ENCODE peak calls at places on chromosome 7, in eight cellular contexts. Q, K, Z, U, D, L, S and J are unnamed samples.

GRCh38 chr7:14048889-14049288 is 59.4 kb upstream of the ETV1 start:
- DNase-seq in L (no peak), S (no peak), K (no peak), D (no peak), Q (no peak), U (peak), Z (no peak), J (no peak)

GRCh38 chr7:84509522-84509921 is 314.9 kb upstream of the SEMA3A start:
- DNase-seq in Q (no peak), L (no peak), K (no peak), D (no peak), S (no peak), U (peak), Z (no peak), J (no peak)

GRCh38 chr7:33422825-33423645 is 293.7 kb downstream of the BBS9 start:
- DNase-seq in L (no peak), U (no peak), D (no peak), S (no peak), Z (no peak), Q (no peak), K (no peak), J (no peak)

GRCh38 chr7:102834999-102835398 is 77.8 kb upstream of the LRRC17 start:
- DNase-seq in L (no peak), S (peak), Q (no peak), D (no peak), Z (no peak), K (no peak), U (peak), J (no peak)

GRCh38 chr7:13159467-13160184 is 472.2 kb downstream of the ARL4A start:
- DNase-seq in L (no peak), Q (no peak), D (no peak), K (no peak), S (no peak), U (no peak), Z (no peak), J (no peak)

GRCh38 chr7:16417958-16418357 is 3.4 kb downstream of the CRPPA start:
- DNase-seq in S (no peak), U (no peak), Z (no peak), L (no peak), D (no peak), Q (no peak), K (no peak), J (no peak)

GRCh38 chr7:154371424-154371823 is 319.2 kb downstream of the DPP6 start:
- DNase-seq in Z (no peak), L (no peak), S (no peak), U (no peak), K (no peak), D (no peak), Q (no peak), J (no peak)

GRCh38 chr7:91164948-91165845 is 99.0 kb upstream of the FZD1 start:
- DNase-seq in L (no peak), K (no peak), S (peak), D (no peak), U (peak), Q (no peak), Z (no peak), J (no peak)

GRCh38 chr7:23299770-23300300 is 696 bp downstream of the MALSU1 start:
- DNase-seq in K (no peak), L (no peak), Z (no peak), S (no peak), D (no peak), Q (no peak), U (no peak), J (no peak)

GRCh38 chr7:75946207-75946855 is 31.4 kb downstream of the POR start:
- DNase-seq in Q (no peak), U (no peak), L (no peak), Z (no peak), K (no peak), D (no peak), S (no peak), J (peak)

GRCh38 chr7:100683659-100684533 is 10.2 kb downstream of the GIGYF1 start:
- DNase-seq in K (no peak), Z (no peak), L (no peak), U (no peak), D (no peak), Q (no peak), S (no peak), J (no peak)

GRCh38 chr7:130362251-130362650 is 17.6 kb downstream of the CPA5 start:
- DNase-seq in Q (no peak), S (no peak), D (peak), L (no peak), Z (no peak), K (no peak), U (no peak), J (no peak)

GRCh38 chr7:29723599-29723998 is 82.7 kb upstream of the WIPF3 start:
- DNase-seq in U (peak), K (no peak), Q (no peak), S (peak), Z (no peak), D (no peak), L (no peak), J (no peak)

GRCh38 chr7:77199008-77199966 is at the start of gene FGL2:
- DNase-seq in U (peak), S (peak), Z (peak), L (peak), D (peak), Q (no peak), K (peak), J (peak)

GRCh38 chr7:128858380-128859231 is 4.0 kb upstream of the ATP6V1F start:
- DNase-seq in U (no peak), D (no peak), S (no peak), L (peak), Q (no peak), Z (no peak), K (no peak), J (peak)

GRCh38 chr7:36563706-36564325 is 160.5 kb downstream of the AOAH start:
- DNase-seq in Q (no peak), L (no peak), S (no peak), Z (no peak), U (peak), K (no peak), D (no peak), J (no peak)

GRCh38 chr7:106485031-106485551 is 175.9 kb downstream of the CCDC71L start:
- DNase-seq in U (peak), S (peak), Z (no peak), Q (no peak), L (no peak), D (no peak), K (no peak), J (peak)

GRCh38 chr7:32223071-32223650 is 153.0 kb upstream of the PDE1C start:
- DNase-seq in S (no peak), D (no peak), L (no peak), K (no peak), Q (no peak), Z (no peak), U (no peak), J (no peak)

GRCh38 chr7:128794020-128794419 is 2.3 kb downstream of the CCDC136 start:
- DNase-seq in K (no peak), U (no peak), L (no peak), Q (no peak), Z (no peak), D (no peak), S (no peak), J (no peak)

GRCh38 chr7:70810558-70811139 is 321.3 kb upstream of the GALNT17 start:
- DNase-seq in K (no peak), L (no peak), D (no peak), Z (no peak), U (no peak), S (no peak), Q (no peak), J (no peak)

GRCh38 chr7:192701-193536 is 548 bp downstream of the FAM20C start:
- DNase-seq in Q (no peak), Z (no peak), U (no peak), S (no peak), L (no peak), K (peak), D (no peak), J (peak)

GRCh38 chr7:129073738-129074137 is 18.8 kb upstream of the TNPO3 start:
- DNase-seq in S (no peak), K (no peak), D (no peak), Q (no peak), L (no peak), U (no peak), Z (no peak), J (no peak)

GRCh38 chr7:44735403-44736165 is 13.1 kb upstream of the ZMIZ2 start:
- DNase-seq in K (no peak), Z (no peak), S (peak), Q (no peak), U (peak), L (no peak), D (no peak), J (no peak)

GRCh38 chr7:72007018-72007417 is 405.1 kb downstream of the CALN1 start:
- DNase-seq in S (no peak), U (no peak), Z (no peak), K (no peak), L (no peak), D (no peak), Q (no peak), J (no peak)

GRCh38 chr7:53811555-53812079 is 730.6 kb upstream of the VSTM2A start:
- DNase-seq in S (no peak), Z (no peak), Q (no peak), U (no peak), D (peak), K (no peak), L (no peak), J (no peak)

GRCh38 chr7:167087-167855 is 25.1 kb upstream of the FAM20C start:
- DNase-seq in U (no peak), Z (no peak), S (no peak), L (no peak), D (peak), K (no peak), Q (no peak), J (peak)

GRCh38 chr7:11831727-11832495 is at the start of gene THSD7A:
- DNase-seq in S (peak), D (peak), U (peak), L (peak), Z (no peak), K (peak), Q (no peak), J (peak)

GRCh38 chr7:82441916-82442478 is 1.6 kb downstream of the CACNA2D1 start:
- DNase-seq in Q (no peak), L (no peak), K (peak), U (peak), D (no peak), Z (no peak), S (no peak), J (no peak)

GRCh38 chr7:130272456-130273080 is 5.9 kb downstream of the CPA2 start:
- DNase-seq in K (peak), D (no peak), L (no peak), U (no peak), Q (no peak), Z (no peak), S (no peak), J (no peak)

GRCh38 chr7:151570366-151570915 is 50.7 kb upstream of the RHEB start:
- DNase-seq in D (no peak), Z (no peak), K (no peak), U (peak), Q (no peak), S (no peak), L (no peak), J (no peak)

DNA sequence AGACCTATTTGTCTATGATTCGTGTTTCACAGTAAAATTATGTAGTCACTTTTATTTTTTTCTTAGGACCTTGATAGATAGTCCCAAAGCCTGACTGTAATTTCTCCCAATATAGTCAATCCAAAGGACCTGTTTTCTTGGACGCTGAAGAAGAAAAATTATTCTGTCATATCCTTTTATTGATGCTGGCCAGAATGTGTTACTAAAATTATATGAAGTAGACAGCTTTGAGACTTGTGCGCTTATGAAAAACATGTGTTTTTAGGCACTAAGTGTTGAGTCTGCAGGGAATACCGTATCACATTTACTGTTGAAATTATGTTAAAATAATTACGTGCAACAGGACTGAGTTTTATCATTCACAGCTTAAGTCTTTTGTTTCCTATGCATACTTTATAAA is 17.9 kb downstream of the TES start:
- DNase-seq in D (no peak), S (no peak), L (no peak), K (no peak), Q (no peak), U (no peak), Z (no peak), J (no peak)
- H3K4me3 ChIP-seq in D (no peak), S (no peak), L (no peak), K (no peak), Q (no peak), U (no peak), Z (no peak), J (no peak)

GRCh38 chr7:55489552-55489951 is 82.8 kb downstream of the VOPP1 start:
- DNase-seq in L (no peak), S (no peak), Q (no peak), D (no peak), U (no peak), Z (no peak), K (no peak), J (no peak)

GRCh38 chr7:55486991-55487390 is 85.3 kb downstream of the VOPP1 start:
- DNase-seq in D (no peak), Q (no peak), L (no peak), S (no peak), Z (no peak), K (no peak), U (no peak), J (no peak)

GRCh38 chr7:55490099-55490498 is 82.2 kb downstream of the VOPP1 start:
- DNase-seq in S (no peak), Q (no peak), D (no peak), K (no peak), U (no peak), Z (no peak), L (no peak), J (no peak)

GRCh38 chr7:55488221-55488620 is 84.1 kb downstream of the VOPP1 start:
- DNase-seq in K (no peak), Z (no peak), D (no peak), S (no peak), Q (no peak), L (no peak), U (no peak), J (no peak)

GRCh38 chr7:55488804-55489340 is 83.4 kb downstream of the VOPP1 start:
- DNase-seq in K (no peak), S (no peak), Z (no peak), D (no peak), Q (no peak), U (no peak), L (no peak), J (no peak)
- H3K27ac ChIP-seq in K (no peak), S (no peak), Z (no peak), D (no peak), Q (no peak), U (no peak), L (no peak), J (no peak)

DNA sequence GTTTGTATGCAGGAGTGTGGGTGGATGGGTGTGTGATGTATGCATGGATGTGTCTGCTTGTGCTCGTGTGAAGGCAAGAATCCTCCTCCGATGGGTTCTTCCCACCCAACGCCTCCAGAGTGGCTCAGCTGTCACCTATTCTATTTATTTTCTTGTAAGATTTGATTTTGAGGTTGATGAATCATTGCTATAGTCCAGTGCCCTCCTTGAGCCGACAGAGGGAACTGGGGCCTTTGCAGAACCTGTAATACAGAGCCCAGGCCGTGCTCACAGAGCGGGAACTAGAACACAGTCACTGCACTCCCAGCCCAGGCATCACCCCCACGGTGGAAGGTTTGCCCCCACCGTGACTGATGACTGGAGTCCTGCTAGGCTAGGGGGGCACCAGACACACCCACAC is 2.1 kb downstream of the RARRES2 start:
- DNase-seq in L (no peak), D (no peak), Z (no peak), S (no peak), K (no peak), U (no peak), Q (no peak), J (no peak)
- H3K4me3 ChIP-seq in L (no peak), D (peak), Z (no peak), S (no peak), K (no peak), U (peak), Q (no peak), J (no peak)

DNA sequence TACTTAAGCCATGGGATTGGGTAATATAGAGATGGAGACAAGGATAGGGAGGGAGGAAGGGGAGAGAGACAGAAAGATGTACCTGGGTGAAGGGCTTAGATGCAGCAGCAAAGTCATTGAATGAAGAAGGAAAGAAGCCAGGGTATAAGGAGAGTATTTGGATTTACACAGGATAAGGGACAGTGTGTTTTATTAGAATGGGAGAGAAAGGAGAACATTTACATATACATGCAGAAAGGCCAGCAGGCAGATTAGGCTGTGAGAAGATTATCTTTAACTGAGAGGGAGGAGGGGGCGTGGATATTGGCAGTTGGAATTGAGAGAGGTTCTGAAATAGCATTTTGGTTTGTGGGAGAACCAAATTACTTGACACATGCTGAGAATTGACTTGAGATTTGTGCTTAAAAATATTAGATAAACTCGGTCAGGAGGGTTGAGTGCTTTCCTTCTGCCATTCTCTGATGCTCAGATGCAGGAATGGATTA is 161.5 kb upstream of the ZNF804B start:
- DNase-seq in Z (no peak), L (no peak), S (no peak), K (no peak), Q (no peak), D (no peak), U (no peak), J (no peak)
- H3K27ac ChIP-seq in Z (no peak), L (no peak), S (no peak), K (peak), Q (no peak), D (no peak), U (no peak), J (no peak)

GRCh38 chr7:20217193-20217948 is at the start of gene MACC1:
- DNase-seq in S (no peak), D (peak), K (peak), Q (no peak), L (no peak), Z (peak), U (no peak), J (no peak)
- H3K4me3 ChIP-seq in S (no peak), D (peak), K (peak), Q (no peak), L (no peak), Z (no peak), U (no peak), J (no peak)

GRCh38 chr7:17663056-17663675 is 277.1 kb downstream of the SNX13 start:
- DNase-seq in L (no peak), K (no peak), Q (no peak), Z (no peak), U (peak), S (peak), D (no peak), J (no peak)
- H3K27ac ChIP-seq in L (no peak), K (no peak), Q (no peak), Z (no peak), U (peak), S (peak), D (no peak), J (no peak)

GRCh38 chr7:144032985-144033384 is 15.8 kb upstream of the OR2A5 start:
- DNase-seq in K (no peak), Q (no peak), L (no peak), U (no peak), S (no peak), D (no peak), Z (no peak), J (no peak)
- H3K4me3 ChIP-seq in K (no peak), Q (no peak), L (no peak), U (no peak), S (no peak), D (no peak), Z (no peak), J (no peak)

GRCh38 chr7:127792528-127793342 is 140.7 kb downstream of the SND1 start:
- DNase-seq in D (no peak), L (no peak), U (no peak), Z (no peak), S (no peak), K (peak), Q (no peak), J (no peak)
- H3K27ac ChIP-seq in D (no peak), L (no peak), U (no peak), Z (no peak), S (no peak), K (no peak), Q (no peak), J (no peak)

DNA sequence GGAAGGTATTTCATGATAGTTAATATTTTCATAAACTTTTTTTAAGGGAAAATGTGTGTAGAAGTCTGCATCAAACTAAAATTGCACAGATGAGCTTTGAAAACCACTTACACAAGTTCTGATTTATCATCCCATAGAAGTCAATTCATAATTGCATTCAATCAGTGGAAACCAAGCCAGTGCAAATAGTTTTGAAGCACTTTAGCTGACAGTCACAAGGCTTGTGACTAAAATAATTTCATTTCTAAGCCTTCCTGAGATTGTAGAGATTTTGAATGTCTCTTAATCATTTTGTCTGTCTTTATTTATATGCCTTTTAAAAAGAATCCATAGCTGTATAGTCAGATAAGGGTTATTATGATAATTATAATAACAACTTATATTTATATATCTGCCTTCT is 41.4 kb downstream of the EXOC4 start:
- DNase-seq in L (no peak), D (no peak), S (no peak), Q (no peak), U (no peak), K (no peak), Z (no peak), J (no peak)
- H3K4me3 ChIP-seq in L (peak), D (no peak), S (no peak), Q (no peak), U (no peak), K (no peak), Z (no peak), J (no peak)